ENCODE peak calls at places on chromosome 12, in eight cellular contexts. G, K, Q, L, Z, S, N and A are unnamed samples.

GRCh38 chr12:76964784-76965571 is 86.2 kb upstream of the CSRP2 start:
- DNase-seq in G (no peak), K (no peak), Q (no peak), L (no peak), Z (no peak), S (no peak), N (no peak), A (no peak)

GRCh38 chr12:117155278-117156060 is 34.8 kb downstream of the FBXO21 start:
- DNase-seq in G (peak; percentile 11), K (peak; percentile 89), Q (peak; percentile 6), L (peak; percentile 87), Z (no peak), S (peak; percentile 80), N (peak; percentile 37), A (no peak)

GRCh38 chr12:118398878-118399277 is 22.5 kb downstream of the SUDS3 start:
- DNase-seq in G (peak; percentile 17), K (no peak), Q (no peak), L (no peak), Z (no peak), S (no peak), N (no peak), A (no peak)

GRCh38 chr12:48947727-48948126 is 9.6 kb downstream of the ARF3 start:
- DNase-seq in G (no peak), K (no peak), Q (no peak), L (no peak), Z (no peak), S (no peak), N (no peak), A (no peak)

GRCh38 chr12:103423061-103423473 is 72.7 kb downstream of the C12orf42 start:
- DNase-seq in G (no peak), K (no peak), Q (no peak), L (no peak), Z (no peak), S (no peak), N (no peak), A (no peak)

GRCh38 chr12:120928864-120929652 is 24.9 kb upstream of the SPPL3 start:
- DNase-seq in G (no peak), K (peak; percentile 78), Q (no peak), L (no peak), Z (no peak), S (peak; percentile 80), N (no peak), A (no peak)

GRCh38 chr12:57343703-57344378 is 87.0 kb downstream of the R3HDM2 start:
- DNase-seq in G (no peak), K (no peak), Q (no peak), L (no peak), Z (no peak), S (no peak), N (no peak), A (no peak)

GRCh38 chr12:121550974-121551631 is 29.7 kb downstream of the KDM2B start:
- DNase-seq in G (no peak), K (no peak), Q (no peak), L (no peak), Z (no peak), S (no peak), N (no peak), A (no peak)

GRCh38 chr12:78402366-78403134 is 462.0 kb upstream of the SYT1 start:
- DNase-seq in G (no peak), K (no peak), Q (peak; percentile 45), L (no peak), Z (no peak), S (no peak), N (no peak), A (no peak)

GRCh38 chr12:94855853-94856252 is 147.6 kb downstream of the NDUFA12 start:
- DNase-seq in G (no peak), K (no peak), Q (no peak), L (no peak), Z (no peak), S (no peak), N (no peak), A (no peak)

GRCh38 chr12:80702889-80703605 is 4.4 kb upstream of the MYF6 start:
- DNase-seq in G (peak; percentile 77), K (no peak), Q (peak; percentile 69), L (no peak), Z (no peak), S (no peak), N (peak; percentile 76), A (peak; percentile 24)

GRCh38 chr12:64203036-64203435 is 19.1 kb downstream of the KICS2 start:
- DNase-seq in G (no peak), K (no peak), Q (no peak), L (no peak), Z (no peak), S (no peak), N (no peak), A (no peak)

GRCh38 chr12:47910486-47910885 is 5.7 kb upstream of the VDR start:
- DNase-seq in G (no peak), K (no peak), Q (peak; percentile 88), L (no peak), Z (no peak), S (no peak), N (no peak), A (no peak)

GRCh38 chr12:79830425-79830824 is 104.5 kb downstream of the PPP1R12A start:
- DNase-seq in G (no peak), K (no peak), Q (no peak), L (no peak), Z (no peak), S (no peak), N (no peak), A (no peak)

GRCh38 chr12:78887008-78887407 is 22.4 kb downstream of the SYT1 start:
- DNase-seq in G (peak; percentile 80), K (no peak), Q (peak; percentile 67), L (no peak), Z (no peak), S (no peak), N (peak; percentile 84), A (peak; percentile 75)

GRCh38 chr12:126204326-126204725 is 1139.1 kb downstream of the AACS start:
- DNase-seq in G (no peak), K (no peak), Q (no peak), L (no peak), Z (no peak), S (no peak), N (no peak), A (no peak)

GRCh38 chr12:105409881-105410471 is 79.5 kb downstream of the C12orf75 start:
- DNase-seq in G (no peak), K (no peak), Q (peak; percentile 84), L (peak; percentile 87), Z (no peak), S (peak; percentile 23), N (peak; percentile 61), A (no peak)

GRCh38 chr12:41485203-41485602 is 297.1 kb downstream of the PDZRN4 start:
- DNase-seq in G (no peak), K (no peak), Q (no peak), L (no peak), Z (no peak), S (no peak), N (no peak), A (no peak)

GRCh38 chr12:103626498-103626897 is 39.4 kb downstream of the STAB2 start:
- DNase-seq in G (peak; percentile 51), K (peak; percentile 67), Q (peak; percentile 50), L (no peak), Z (no peak), S (peak; percentile 46), N (peak; percentile 49), A (peak; percentile 21)

GRCh38 chr12:22539055-22539454 is 5.3 kb downstream of the C2CD5 start:
- DNase-seq in G (no peak), K (no peak), Q (no peak), L (no peak), Z (no peak), S (no peak), N (no peak), A (no peak)
- H3K4me3 ChIP-seq in G (no peak overlapping the region), K (no peak overlapping the region), Q (no peak overlapping the region), L (no peak overlapping the region), Z (no peak overlapping the region), S (no peak overlapping the region), N (no peak overlapping the region), A (no peak overlapping the region)

DNA sequence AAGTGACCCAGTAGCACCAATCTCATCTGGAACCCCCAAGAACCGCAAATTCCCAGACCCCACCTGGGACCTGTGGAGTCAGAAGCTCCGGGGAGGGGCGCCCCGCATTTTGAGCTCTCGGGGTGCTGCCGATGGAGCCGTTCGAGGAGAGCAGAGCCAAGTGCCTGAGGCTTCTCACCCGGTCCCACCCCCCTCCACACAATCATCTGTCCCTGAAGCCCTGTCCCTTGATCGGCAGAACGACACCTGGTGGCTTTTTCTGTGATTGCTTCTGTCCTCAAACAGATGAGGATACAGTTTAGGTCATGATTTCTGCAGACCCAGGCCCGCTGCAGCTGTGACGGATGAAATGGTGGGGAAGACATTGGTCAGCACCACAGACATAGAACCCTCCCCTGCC is 74.7 kb downstream of the NOC4L start:
- DNase-seq in G (no peak), K (no peak), Q (no peak), L (no peak), Z (no peak), S (no peak), N (no peak), A (no peak)
- TF ChIP-seq CTCF in G (peak; percentile 15), K (peak; percentile 18), Q (peak; percentile 36), L (no peak), Z (peak; percentile 37), S (no peak), N (peak; percentile 18), A (peak; percentile 41)

GRCh38 chr12:1501695-1502440 is 92.5 kb downstream of the FBXL14 start:
- DNase-seq in G (no peak), K (no peak), Q (no peak), L (peak; percentile 83), Z (no peak), S (no peak), N (no peak), A (no peak)

GRCh38 chr12:1501001-1501400 is 93.4 kb downstream of the FBXL14 start:
- DNase-seq in G (no peak), K (no peak), Q (no peak), L (peak; percentile 52), Z (no peak), S (no peak), N (no peak), A (no peak)

GRCh38 chr12:1502856-1503255 is 91.5 kb downstream of the FBXL14 start:
- DNase-seq in G (no peak), K (peak; percentile 17), Q (no peak), L (peak; percentile 79), Z (no peak), S (no peak), N (no peak), A (no peak)

GRCh38 chr12:1503281-1503711 is 91.1 kb downstream of the FBXL14 start:
- DNase-seq in G (no peak), K (peak; percentile 54), Q (no peak), L (peak; percentile 84), Z (no peak), S (no peak), N (no peak), A (no peak)

DNA sequence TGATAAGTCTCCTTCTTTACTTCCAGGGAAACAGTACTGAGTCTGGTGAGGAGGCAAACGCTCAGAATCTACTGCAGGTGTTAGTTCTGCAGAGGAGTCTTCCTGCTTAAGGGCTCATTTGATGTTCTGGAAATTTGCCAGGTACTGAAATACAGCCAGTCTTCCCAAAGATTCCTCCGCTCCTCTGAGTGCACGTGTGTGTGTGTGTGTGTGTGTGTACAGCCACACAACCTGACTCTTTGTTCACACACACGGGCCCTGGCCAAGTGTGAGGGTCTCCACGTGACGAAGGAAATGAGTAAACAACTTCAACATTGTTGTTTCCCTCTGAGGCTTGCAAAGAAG is 92.0 kb downstream of the FBXL14 start:
- DNase-seq in G (peak; percentile 17), K (peak; percentile 17), Q (peak; percentile 33), L (peak; percentile 17), Z (no peak), S (no peak), N (no peak), A (no peak)
- H3K4me3 ChIP-seq in G (no peak overlapping the region), K (no peak overlapping the region), Q (no peak overlapping the region), L (no peak overlapping the region), Z (no peak overlapping the region), S (no peak overlapping the region), N (no peak overlapping the region), A (no peak overlapping the region)

GRCh38 chr12:6965026-6965661 is 5.3 kb downstream of the PHB2 start:
- DNase-seq in G (peak; percentile 82), K (peak; percentile 85), Q (peak; percentile 85), L (peak; percentile 97), Z (no peak), S (peak; percentile 96), N (peak; percentile 85), A (peak; percentile 55)
- TF ChIP-seq CTCF in G (peak; percentile 91), K (peak; percentile 90), Q (peak; percentile 79), L (peak; percentile 94), Z (peak; percentile 97), S (peak; percentile 95), N (peak; percentile 90), A (peak; percentile 94)